ENCODE peak calls at places on chromosome 14, in nine cellular contexts. G is posterior vena cava; M is activated T-cell treated with anti-CD3 and anti-CD28 coated beads, Interleukin-2, amount 50 U/mL, for 72 hours; B is neural crest cell; D is DMS153; L is EL; V is activated T-helper 1 cell treated with anti-CD3 and anti-CD28 coated beads, Interleukin-2, amount 50 U/mL, for 16 hours; X is mesothelial cell of epicardium; A is WTC11. P is an unnamed sample.

GRCh38 chr14:71354142-71354541 is 446.9 kb downstream of the PCNX1 start:
- DNase-seq in M (no peak), B (no peak), L (no peak), D (no peak), V (no peak), A (no peak), X (no peak), G (no peak), P (no peak)

GRCh38 chr14:100127853-100128455 is 31.5 kb downstream of the DEGS2 start:
- DNase-seq in G (no peak), X (no peak), A (no peak), M (no peak), V (no peak), L (no peak), D (no peak), B (no peak), P (no peak)

GRCh38 chr14:42110167-42110566 is 503.5 kb downstream of the LRFN5 start:
- DNase-seq in G (no peak), L (peak), A (no peak), V (no peak), M (no peak), D (no peak), X (no peak), B (no peak), P (no peak)

GRCh38 chr14:71230897-71231296 is 323.6 kb downstream of the PCNX1 start:
- DNase-seq in L (no peak), X (no peak), G (peak), M (no peak), A (peak), V (no peak), D (no peak), B (no peak), P (no peak)

GRCh38 chr14:94059998-94060397 is 21.0 kb downstream of the DDX24 start:
- DNase-seq in G (no peak), A (no peak), B (no peak), D (no peak), V (no peak), X (no peak), L (no peak), M (no peak), P (no peak)

GRCh38 chr14:64294672-64295413 is 672 bp upstream of the ESR2 start:
- DNase-seq in D (peak), M (peak), B (peak), G (peak), X (peak), V (peak), A (peak), L (peak), P (peak)

GRCh38 chr14:58315606-58316005 is 17.3 kb downstream of the ARID4A start:
- DNase-seq in V (no peak), B (no peak), D (no peak), L (peak), M (no peak), G (no peak), A (no peak), X (no peak), P (no peak)

GRCh38 chr14:49687942-49688700 is at the start of gene POLE2:
- DNase-seq in L (peak), A (peak), M (peak), B (peak), G (peak), D (peak), V (peak), X (peak), P (peak)

GRCh38 chr14:44589180-44589579 is 82.1 kb upstream of the FSCB start:
- DNase-seq in V (no peak), X (no peak), B (no peak), M (no peak), L (no peak), A (no peak), G (no peak), D (no peak), P (no peak)

GRCh38 chr14:103118663-103119404 is 4.4 kb upstream of the TNFAIP2 start:
- DNase-seq in G (peak), X (no peak), D (no peak), L (no peak), A (no peak), M (no peak), B (no peak), V (no peak), P (peak)

GRCh38 chr14:104871145-104871655 is 6.1 kb downstream of the CEP170B start:
- DNase-seq in V (no peak), L (no peak), M (no peak), G (peak), A (peak), D (no peak), X (peak), B (no peak), P (no peak)

GRCh38 chr14:49918709-49919108 is 25.8 kb downstream of the ARF6 start:
- DNase-seq in V (no peak), L (no peak), B (no peak), D (no peak), X (no peak), M (no peak), G (no peak), A (no peak), P (no peak)

GRCh38 chr14:55245657-55246268 is 25.5 kb upstream of the FBXO34 start:
- DNase-seq in B (no peak), M (no peak), D (no peak), X (no peak), L (peak), V (no peak), G (no peak), A (no peak), P (peak)

GRCh38 chr14:53663709-53664108 is 292.9 kb downstream of the BMP4 start:
- DNase-seq in D (no peak), X (no peak), L (peak), M (no peak), V (no peak), A (peak), G (no peak), B (no peak), P (no peak)

GRCh38 chr14:51849095-51849494 is 11.3 kb upstream of the GNG2 start:
- DNase-seq in D (no peak), B (no peak), A (no peak), G (no peak), L (peak), X (no peak), M (peak), V (no peak), P (no peak)

GRCh38 chr14:89921346-89921745 is 33.2 kb downstream of the EFCAB11 start:
- DNase-seq in D (no peak), G (no peak), B (no peak), M (no peak), A (no peak), L (peak), X (no peak), V (no peak), P (no peak)